ENCODE peak calls at places on chromosomes 2 and 18, in four cellular contexts. N, U, J and S are unnamed samples. For H3K4me1, the result is how much of the 10 kb centered on the place peaks cover.

GRCh38 chr2:132477962-132478361 is 61.4 kb downstream of the GPR39 start:
- DNase-seq in N (no peak), U (no peak), J (no peak), S (no peak)

GRCh38 chr2:7929276-7929675 is 752.6 kb upstream of the ID2 start:
- DNase-seq in N (no peak), U (no peak), J (no peak), S (no peak)

GRCh38 chr2:240559271-240559670 is 886 bp upstream of the DUSP28 start:
- DNase-seq in N (no peak), U (no peak), J (no peak), S (no peak)

GRCh38 chr2:74865770-74866674 is 32.1 kb downstream of the HK2 start:
- DNase-seq in N (peak), U (no peak), J (no peak), S (no peak)

GRCh38 chr2:227406177-227407031 is 18.7 kb upstream of the SCYGR1 start:
- DNase-seq in N (peak), U (no peak), J (peak), S (no peak)

GRCh38 chr2:65281626-65282351 is 54.2 kb downstream of the ACTR2 start:
- DNase-seq in N (no peak), U (no peak), J (peak), S (no peak)

GRCh38 chr2:127611076-127611925 is 34.7 kb upstream of the GPR17 start:
- DNase-seq in N (no peak), U (no peak), J (peak), S (no peak)

GRCh38 chr2:113169002-113169530 is 4.7 kb upstream of the PSD4 start:
- DNase-seq in N (no peak), U (no peak), J (no peak), S (peak)

GRCh38 chr2:55099878-55100820 is 49.9 kb upstream of the RTN4 start:
- DNase-seq in N (no peak), U (no peak), J (no peak), S (no peak)

GRCh38 chr2:70715161-70715985 is 52.6 kb downstream of the ADD2 start:
- DNase-seq in N (no peak), U (no peak), J (no peak), S (no peak)

GRCh38 chr2:58918138-58918537 is 677.0 kb upstream of the FANCL start:
- DNase-seq in N (no peak), U (no peak), J (no peak), S (no peak)

GRCh38 chr2:232941912-232942595 is 71.0 kb downstream of the NGEF start:
- DNase-seq in N (no peak), U (no peak), J (no peak), S (no peak)

GRCh38 chr18:49392352-49392751 is 68.1 kb downstream of the DYM start:
- DNase-seq in N (no peak), U (no peak), J (no peak), S (no peak)

GRCh38 chr2:88600038-88600465 is 27.2 kb downstream of the EIF2AK3 start:
- DNase-seq in N (peak), U (no peak), J (peak), S (peak)

GRCh38 chr2:210540471-210541257 is 15.7 kb upstream of the CPS1 start:
- DNase-seq in N (no peak), U (no peak), J (no peak), S (no peak)

GRCh38 chr2:138632066-138632465 is 130.5 kb downstream of the SPOPL start:
- DNase-seq in N (no peak), U (no peak), J (no peak), S (no peak)

GRCh38 chr2:145043399-145043834 is 523.5 kb upstream of the ZEB2 start:
- DNase-seq in N (no peak), U (no peak), J (no peak), S (no peak)

GRCh38 chr2:37589298-37589697 is 82.1 kb downstream of the CDC42EP3 start:
- DNase-seq in N (no peak), U (no peak), J (no peak), S (no peak)

GRCh38 chr2:29113891-29114321 is 1.3 kb upstream of the CLIP4 start:
- DNase-seq in N (peak), U (no peak), J (peak), S (no peak)

GRCh38 chr18:13394794-13395193 is 176.2 kb downstream of the LDLRAD4 start:
- DNase-seq in N (no peak), U (no peak), J (no peak), S (no peak)

GRCh38 chr2:25790074-25790473 is 88.2 kb downstream of the ASXL2 start:
- DNase-seq in N (no peak), U (no peak), J (no peak), S (no peak)
- H3K4me1 ChIP-seq in N (under half), U (under half), J (under half), S (half or more)

GRCh38 chr2:241560181-241560882 is 1.8 kb downstream of the BOK start:
- DNase-seq in N (no peak), U (peak), J (no peak), S (no peak)
- H3K4me1 ChIP-seq in N (half or more), U (under half), J (under half), S (under half)

GRCh38 chr2:16327311-16327710 is 338.3 kb downstream of the CYRIA start:
- DNase-seq in N (no peak), U (no peak), J (no peak), S (no peak)
- H3K4me1 ChIP-seq in N (under half), U (under half), J (under half), S (under half)

GRCh38 chr2:46977899-46978298 is 62.3 kb upstream of the MCFD2 start:
- DNase-seq in N (no peak), U (no peak), J (peak), S (no peak)
- H3K4me1 ChIP-seq in N (under half), U (under half), J (under half), S (under half)

GRCh38 chr2:160427629-160428424 is 65.8 kb downstream of the RBMS1 start:
- DNase-seq in N (no peak), U (no peak), J (peak), S (peak)
- H3K4me1 ChIP-seq in N (under half), U (under half), J (under half), S (half or more)

GRCh38 chr18:43826215-43826614 is 548.9 kb upstream of the SYT4 start:
- DNase-seq in N (no peak), U (no peak), J (no peak), S (no peak)
- H3K4me1 ChIP-seq in N (under half), U (under half), J (under half), S (under half)

GRCh38 chr18:54255141-54255540 is 14.2 kb upstream of the POLI start:
- DNase-seq in N (no peak), U (no peak), J (no peak), S (no peak)
- H3K4me1 ChIP-seq in N (under half), U (under half), J (under half), S (under half)

DNA sequence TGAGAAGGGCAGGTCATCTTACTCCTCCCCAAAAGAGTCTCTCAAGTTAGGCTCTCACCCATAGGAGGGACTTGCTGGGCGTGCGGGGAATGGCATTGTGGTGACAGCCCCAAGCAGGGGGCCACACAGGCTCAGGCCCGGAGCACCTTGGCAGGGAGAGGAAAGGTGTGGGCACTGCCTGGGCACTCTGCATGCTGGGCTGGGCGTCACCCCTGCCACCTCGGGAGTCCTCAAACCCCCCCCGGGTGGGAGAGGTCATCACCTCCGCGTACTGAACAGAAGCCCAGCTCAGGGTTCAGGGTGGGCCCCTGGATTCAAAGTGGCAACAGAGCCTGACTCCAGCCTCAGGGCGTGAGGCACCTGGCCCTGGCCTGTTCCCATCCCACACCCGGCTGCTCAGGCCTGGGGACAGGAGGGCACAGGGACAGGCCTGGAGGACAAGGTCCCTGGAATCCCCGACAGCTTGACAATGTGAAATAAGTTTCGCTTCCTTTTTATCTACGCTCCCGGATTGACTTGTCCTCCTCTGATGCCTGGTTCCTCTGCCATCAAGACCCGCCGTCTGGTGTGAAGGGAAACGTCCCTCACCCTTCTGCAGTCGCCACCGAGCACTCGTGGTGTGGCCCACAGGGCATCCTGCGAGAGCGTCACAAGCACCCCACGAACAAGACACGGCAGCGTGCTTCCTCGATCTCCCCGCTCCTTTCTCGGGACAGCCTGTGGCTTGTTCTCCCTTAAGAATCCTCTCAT is 97.8 kb downstream of the HDAC4 start:
- DNase-seq in N (no peak), U (peak), J (peak), S (no peak)
- H3K4me1 ChIP-seq in N (under half), U (under half), J (under half), S (under half)